ENCODE peak calls at places on chromosomes 1 and 21, in ten cellular contexts. One of them, this sample, is unnamed. For H3K9me3 and H3K36me3, the result is how much of the 10 kb centered on the place peaks cover.

GRCh38 chr1:19310720-19311502 is 1.0 kb downstream of the AKR7A2 start:
- DNase-seq in esophagus squamous epithelium: no peak
- DNase-seq in tibial nerve: no peak
- DNase-seq in esophagus muscularis mucosa: no peak
- DNase-seq in heart left ventricle: no peak
- DNase-seq in Peyer's patch: peak
- DNase-seq in H1: no peak
- DNase-seq in K562: no peak
- DNase-seq in ovary: no peak
- DNase-seq in body of pancreas: no peak
- DNase-seq in this sample: no peak

GRCh38 chr1:168265596-168265995 is 15.1 kb upstream of the TBX19 start:
- DNase-seq in K562: no peak
- DNase-seq in body of pancreas: no peak
- DNase-seq in ovary: no peak
- DNase-seq in esophagus muscularis mucosa: no peak
- DNase-seq in Peyer's patch: no peak
- DNase-seq in esophagus squamous epithelium: no peak
- DNase-seq in heart left ventricle: no peak
- DNase-seq in H1: no peak
- DNase-seq in tibial nerve: no peak
- DNase-seq in this sample: no peak

GRCh38 chr1:172670316-172670715 is 11.4 kb downstream of the FASLG start:
- DNase-seq in heart left ventricle: no peak
- DNase-seq in tibial nerve: no peak
- DNase-seq in K562: no peak
- DNase-seq in esophagus squamous epithelium: no peak
- DNase-seq in Peyer's patch: no peak
- DNase-seq in body of pancreas: no peak
- DNase-seq in ovary: no peak
- DNase-seq in esophagus muscularis mucosa: peak
- DNase-seq in H1: no peak
- DNase-seq in this sample: no peak

GRCh38 chr21:34878940-34879339 is 170.2 kb downstream of the RUNX1 start:
- DNase-seq in heart left ventricle: no peak
- DNase-seq in H1: no peak
- DNase-seq in esophagus muscularis mucosa: no peak
- DNase-seq in Peyer's patch: no peak
- DNase-seq in tibial nerve: no peak
- DNase-seq in esophagus squamous epithelium: no peak
- DNase-seq in ovary: no peak
- DNase-seq in body of pancreas: no peak
- DNase-seq in K562: no peak
- DNase-seq in this sample: no peak

GRCh38 chr1:156346636-156347035 is 8.3 kb downstream of the TSACC start:
- DNase-seq in esophagus muscularis mucosa: no peak
- DNase-seq in heart left ventricle: no peak
- DNase-seq in H1: no peak
- DNase-seq in body of pancreas: no peak
- DNase-seq in K562: no peak
- DNase-seq in tibial nerve: no peak
- DNase-seq in esophagus squamous epithelium: no peak
- DNase-seq in Peyer's patch: no peak
- DNase-seq in ovary: no peak
- DNase-seq in this sample: no peak

GRCh38 chr1:22490309-22490708 is 38.7 kb downstream of the ZBTB40 start:
- DNase-seq in Peyer's patch: no peak
- DNase-seq in ovary: no peak
- DNase-seq in esophagus muscularis mucosa: no peak
- DNase-seq in body of pancreas: no peak
- DNase-seq in esophagus squamous epithelium: no peak
- DNase-seq in H1: peak
- DNase-seq in heart left ventricle: no peak
- DNase-seq in K562: no peak
- DNase-seq in tibial nerve: no peak
- DNase-seq in this sample: no peak

GRCh38 chr1:88973520-88974137 is 18.8 kb downstream of the KYAT3 start:
- DNase-seq in heart left ventricle: no peak
- DNase-seq in H1: no peak
- DNase-seq in esophagus squamous epithelium: no peak
- DNase-seq in K562: peak
- DNase-seq in tibial nerve: peak
- DNase-seq in Peyer's patch: no peak
- DNase-seq in body of pancreas: peak
- DNase-seq in ovary: no peak
- DNase-seq in esophagus muscularis mucosa: no peak
- DNase-seq in this sample: no peak

GRCh38 chr1:170959385-170959784 is 24.1 kb downstream of the MROH9 start:
- DNase-seq in body of pancreas: no peak
- DNase-seq in esophagus squamous epithelium: no peak
- DNase-seq in Peyer's patch: no peak
- DNase-seq in K562: no peak
- DNase-seq in esophagus muscularis mucosa: no peak
- DNase-seq in heart left ventricle: no peak
- DNase-seq in tibial nerve: no peak
- DNase-seq in ovary: no peak
- DNase-seq in H1: no peak
- DNase-seq in this sample: no peak

GRCh38 chr1:203338335-203339036 is 12.4 kb downstream of the FMOD start:
- DNase-seq in body of pancreas: peak
- DNase-seq in ovary: peak
- DNase-seq in K562: peak
- DNase-seq in heart left ventricle: peak
- DNase-seq in H1: no peak
- DNase-seq in Peyer's patch: peak
- DNase-seq in tibial nerve: peak
- DNase-seq in esophagus muscularis mucosa: no peak
- DNase-seq in esophagus squamous epithelium: no peak
- DNase-seq in this sample: no peak

GRCh38 chr1:15469836-15470495 is 5.9 kb upstream of the CELA2B start:
- DNase-seq in Peyer's patch: no peak
- DNase-seq in K562: no peak
- DNase-seq in heart left ventricle: no peak
- DNase-seq in esophagus muscularis mucosa: no peak
- DNase-seq in tibial nerve: no peak
- DNase-seq in H1: no peak
- DNase-seq in body of pancreas: no peak
- DNase-seq in ovary: no peak
- DNase-seq in esophagus squamous epithelium: no peak
- DNase-seq in this sample: no peak

GRCh38 chr21:29022141-29022540 is 2.3 kb upstream of the USP16 start:
- DNase-seq in Peyer's patch: no peak
- DNase-seq in ovary: no peak
- DNase-seq in body of pancreas: no peak
- DNase-seq in esophagus muscularis mucosa: no peak
- DNase-seq in tibial nerve: no peak
- DNase-seq in esophagus squamous epithelium: no peak
- DNase-seq in K562: no peak
- DNase-seq in heart left ventricle: no peak
- DNase-seq in H1: no peak
- DNase-seq in this sample: no peak

GRCh38 chr1:185342017-185342416 is 25.0 kb upstream of the IVNS1ABP start:
- DNase-seq in H1: no peak
- DNase-seq in esophagus squamous epithelium: no peak
- DNase-seq in body of pancreas: no peak
- DNase-seq in tibial nerve: no peak
- DNase-seq in heart left ventricle: no peak
- DNase-seq in ovary: no peak
- DNase-seq in Peyer's patch: no peak
- DNase-seq in esophagus muscularis mucosa: no peak
- DNase-seq in K562: no peak
- DNase-seq in this sample: no peak

GRCh38 chr1:71695820-71696219 is 586.5 kb downstream of the NEGR1 start:
- DNase-seq in body of pancreas: no peak
- DNase-seq in K562: no peak
- DNase-seq in esophagus muscularis mucosa: no peak
- DNase-seq in H1: no peak
- DNase-seq in tibial nerve: no peak
- DNase-seq in heart left ventricle: no peak
- DNase-seq in esophagus squamous epithelium: no peak
- DNase-seq in ovary: no peak
- DNase-seq in Peyer's patch: no peak
- DNase-seq in this sample: no peak

DNA sequence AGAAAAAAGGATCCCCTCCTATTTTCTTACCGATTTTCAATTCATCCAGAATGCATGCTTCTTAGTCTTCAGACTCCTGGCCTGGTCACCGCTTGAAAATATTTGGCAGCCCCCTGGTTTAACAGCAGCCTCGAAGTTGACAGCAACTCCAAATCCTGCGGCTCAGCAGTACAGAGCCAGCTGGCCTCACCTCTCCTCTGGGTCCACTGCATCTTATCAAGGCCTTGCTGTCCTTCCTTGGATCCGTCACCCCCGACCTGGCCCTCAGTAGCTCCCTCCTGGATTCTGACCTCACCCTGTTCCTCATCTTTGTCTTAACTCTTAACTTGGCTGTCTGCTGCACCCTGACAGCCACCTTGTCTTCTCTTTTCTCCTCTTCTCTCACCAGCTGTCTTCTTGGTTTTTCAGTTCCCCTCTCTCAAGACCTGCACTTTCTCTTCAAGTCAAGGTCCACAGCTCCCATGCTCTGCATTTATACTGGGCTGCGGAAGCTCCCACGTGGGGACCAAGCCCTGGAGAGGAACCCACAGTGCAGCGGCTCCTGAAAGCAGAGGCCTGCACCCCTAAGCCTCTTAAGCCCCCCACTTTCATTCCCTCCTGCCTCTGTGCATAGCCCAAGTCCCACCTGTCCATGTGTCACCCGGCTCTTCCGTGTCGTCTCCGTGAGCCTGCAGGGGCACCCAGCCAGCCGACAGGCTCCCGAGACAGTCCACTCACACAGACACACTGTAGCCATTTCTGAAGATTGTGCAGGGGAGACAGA is 6.0 kb downstream of the MX2 start:
- DNase-seq in Peyer's patch: peak
- DNase-seq in H1: no peak
- DNase-seq in ovary: no peak
- DNase-seq in K562: no peak
- DNase-seq in heart left ventricle: no peak
- DNase-seq in esophagus squamous epithelium: peak
- DNase-seq in tibial nerve: no peak
- DNase-seq in body of pancreas: no peak
- DNase-seq in esophagus muscularis mucosa: no peak
- DNase-seq in this sample: no peak
- TF ChIP-seq POLR2A in Peyer's patch: no peak
- TF ChIP-seq POLR2A in H1: no peak
- TF ChIP-seq POLR2A in ovary: no peak
- TF ChIP-seq POLR2A in K562: no peak
- TF ChIP-seq POLR2A in heart left ventricle: no peak
- TF ChIP-seq POLR2A in esophagus squamous epithelium: no peak
- TF ChIP-seq POLR2A in tibial nerve: no peak
- TF ChIP-seq POLR2A in body of pancreas: no peak
- TF ChIP-seq POLR2A in esophagus muscularis mucosa: no peak
- TF ChIP-seq POLR2A in this sample: no peak

DNA sequence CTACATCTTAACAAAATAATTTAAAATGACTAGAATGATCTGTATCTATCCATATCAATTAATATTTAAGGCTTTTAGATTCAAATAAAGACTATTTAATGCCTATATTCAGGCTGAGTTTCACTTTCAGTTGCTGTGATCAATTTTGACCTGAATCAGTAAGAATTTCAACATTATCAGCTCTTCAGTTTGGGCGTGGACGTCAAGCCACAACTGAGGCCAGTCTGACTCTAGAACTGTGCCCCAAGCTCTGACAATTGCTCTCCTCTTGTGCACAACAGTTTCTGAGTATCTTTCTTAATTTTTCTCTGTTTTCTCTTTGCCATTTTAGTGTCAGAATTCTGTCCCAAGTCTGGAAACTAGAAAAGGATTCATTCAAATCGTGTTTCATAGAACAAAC is 1095.5 kb downstream of the PLA2G4A start:
- DNase-seq in ovary: no peak
- DNase-seq in tibial nerve: no peak
- DNase-seq in esophagus muscularis mucosa: no peak
- DNase-seq in H1: no peak
- DNase-seq in esophagus squamous epithelium: no peak
- DNase-seq in Peyer's patch: no peak
- DNase-seq in K562: no peak
- DNase-seq in heart left ventricle: no peak
- DNase-seq in body of pancreas: no peak
- DNase-seq in this sample: no peak
- H3K9me3 ChIP-seq in ovary: under half
- H3K9me3 ChIP-seq in tibial nerve: under half
- H3K9me3 ChIP-seq in esophagus muscularis mucosa: under half
- H3K9me3 ChIP-seq in H1: under half
- H3K9me3 ChIP-seq in esophagus squamous epithelium: under half
- H3K9me3 ChIP-seq in Peyer's patch: under half
- H3K9me3 ChIP-seq in K562: under half
- H3K9me3 ChIP-seq in heart left ventricle: under half
- H3K9me3 ChIP-seq in body of pancreas: under half
- H3K9me3 ChIP-seq in this sample: under half

GRCh38 chr1:201457508-201457960 is 11.5 kb downstream of the PHLDA3 start:
- DNase-seq in ovary: no peak
- DNase-seq in tibial nerve: no peak
- DNase-seq in esophagus muscularis mucosa: no peak
- DNase-seq in heart left ventricle: no peak
- DNase-seq in Peyer's patch: no peak
- DNase-seq in H1: no peak
- DNase-seq in K562: no peak
- DNase-seq in body of pancreas: no peak
- DNase-seq in esophagus squamous epithelium: no peak
- DNase-seq in this sample: no peak
- H3K36me3 ChIP-seq in ovary: under half
- H3K36me3 ChIP-seq in tibial nerve: under half
- H3K36me3 ChIP-seq in esophagus muscularis mucosa: under half
- H3K36me3 ChIP-seq in heart left ventricle: under half
- H3K36me3 ChIP-seq in Peyer's patch: under half
- H3K36me3 ChIP-seq in H1: under half
- H3K36me3 ChIP-seq in K562: under half
- H3K36me3 ChIP-seq in body of pancreas: under half
- H3K36me3 ChIP-seq in esophagus squamous epithelium: under half
- H3K36me3 ChIP-seq in this sample: under half

DNA sequence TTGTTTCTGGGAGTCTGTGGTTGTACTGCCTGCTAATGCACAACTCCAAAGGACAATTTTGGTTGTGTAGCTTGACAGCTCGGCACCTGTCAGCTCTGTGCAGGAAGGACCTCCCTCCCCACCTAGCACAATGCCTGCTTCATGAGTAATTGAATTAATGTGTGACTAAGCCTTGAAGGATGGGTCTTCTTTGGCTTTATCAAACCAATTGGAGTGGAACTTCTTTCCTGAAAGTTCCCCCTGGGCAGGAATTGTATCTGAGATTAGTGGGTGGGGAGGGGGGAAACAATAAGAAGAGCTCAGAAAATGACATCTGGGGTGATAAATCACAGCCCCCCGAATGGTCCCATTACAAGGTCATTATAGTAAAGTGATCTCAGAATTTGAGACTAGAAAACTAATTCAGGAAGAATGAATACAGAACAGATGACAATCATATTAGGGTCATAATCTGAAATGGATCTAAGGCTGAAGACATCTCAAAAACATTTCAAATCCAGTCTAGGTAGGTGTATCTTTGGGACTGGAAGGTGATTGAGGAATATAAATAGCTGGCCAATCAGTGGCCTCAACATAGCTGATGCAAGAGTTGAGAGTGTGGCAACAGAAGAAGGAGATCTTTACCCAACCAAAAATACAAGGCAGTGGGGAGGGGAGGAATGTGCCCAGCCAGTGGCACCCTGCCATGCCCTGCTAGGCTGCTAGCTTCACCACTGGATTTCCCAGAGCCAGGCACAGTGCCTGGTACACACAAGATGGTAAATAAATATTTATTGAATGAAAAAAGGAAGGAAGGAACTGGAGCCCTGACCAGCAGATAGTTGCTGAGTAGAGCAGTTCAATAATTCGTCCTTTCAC is 10.1 kb upstream of the SESN2 start:
- DNase-seq in tibial nerve: no peak
- DNase-seq in H1: no peak
- DNase-seq in ovary: no peak
- DNase-seq in esophagus muscularis mucosa: no peak
- DNase-seq in Peyer's patch: peak
- DNase-seq in esophagus squamous epithelium: no peak
- DNase-seq in K562: no peak
- DNase-seq in heart left ventricle: peak
- DNase-seq in body of pancreas: peak
- DNase-seq in this sample: no peak
- TF ChIP-seq POLR2A in tibial nerve: no peak
- TF ChIP-seq POLR2A in H1: no peak
- TF ChIP-seq POLR2A in ovary: no peak
- TF ChIP-seq POLR2A in esophagus muscularis mucosa: no peak
- TF ChIP-seq POLR2A in Peyer's patch: no peak
- TF ChIP-seq POLR2A in esophagus squamous epithelium: no peak
- TF ChIP-seq POLR2A in K562: no peak
- TF ChIP-seq POLR2A in heart left ventricle: no peak
- TF ChIP-seq POLR2A in body of pancreas: no peak
- TF ChIP-seq POLR2A in this sample: no peak

This sample was measured in vagina.